ENCODE peak calls at places on chromosomes 1 and 21, in seven cellular contexts. X is H1, B is HepG2, J is HEK293T, R is WTC11, O is K562, T is GM12878. V is an unnamed sample.

GRCh38 chr1:66298427-66298826 is 235.5 kb upstream of the SGIP1 start:
- DNase-seq in X (no peak), T (no peak), O (no peak), B (no peak), J (no peak), R (no peak), V (peak; percentile 68)

GRCh38 chr1:93007941-93008577 is 46.8 kb upstream of the DIPK1A start:
- DNase-seq in X (no peak), B (no peak), T (no peak), R (no peak), J (no peak), O (no peak), V (no peak)

GRCh38 chr1:152111515-152111968 is 3.7 kb downstream of the TCHH start:
- DNase-seq in O (no peak), R (peak; percentile 51), T (no peak), B (no peak), J (peak; percentile 46), X (no peak), V (no peak)

GRCh38 chr1:110412576-110412975 is 5.1 kb upstream of the LAMTOR5 start:
- DNase-seq in X (no peak), R (peak; percentile 82), J (peak; percentile 77), B (peak; percentile 69), T (peak; percentile 24), O (peak; percentile 84), V (peak; percentile 54)

GRCh38 chr1:234276389-234276788 is 96.9 kb upstream of the COA6 start:
- DNase-seq in R (no peak), O (no peak), X (no peak), T (no peak), J (no peak), B (no peak), V (no peak)

GRCh38 chr1:115134850-115135484 is 45.7 kb upstream of the TSPAN2 start:
- DNase-seq in T (no peak), B (no peak), O (no peak), R (no peak), X (no peak), J (no peak), V (peak; percentile 22)

GRCh38 chr1:114010433-114011184 is 31.3 kb downstream of the OLFML3 start:
- DNase-seq in O (no peak), T (no peak), X (no peak), J (no peak), B (no peak), R (no peak), V (no peak)

GRCh38 chr1:91617242-91617837 is 116.7 kb downstream of the CDC7 start:
- DNase-seq in T (no peak), B (peak; percentile 51), R (peak; percentile 67), X (peak; percentile 41), J (peak; percentile 61), O (no peak), V (no peak)

GRCh38 chr21:45849651-45850050 is 131.9 kb upstream of the COL6A1 start:
- DNase-seq in J (no peak), O (no peak), X (no peak), T (no peak), R (no peak), B (no peak), V (no peak)

GRCh38 chr1:54332781-54333585 is 73.2 kb downstream of the SSBP3 start:
- DNase-seq in T (no peak), R (no peak), B (no peak), O (no peak), J (no peak), X (no peak), V (no peak)

GRCh38 chr1:145782166-145783099 is 41.5 kb downstream of the RNF115 start:
- DNase-seq in J (no peak), B (peak; percentile 69), R (no peak), T (no peak), X (no peak), O (no peak), V (peak; percentile 77)

GRCh38 chr1:68442822-68443556 is 6.8 kb downstream of the RPE65 start:
- DNase-seq in X (no peak), R (peak; percentile 48), T (no peak), J (peak; percentile 71), O (peak; percentile 39), B (peak; percentile 21), V (peak; percentile 43)

GRCh38 chr1:21904725-21905520 is 32.2 kb downstream of the HSPG2 start:
- DNase-seq in O (peak; percentile 93), B (no peak), J (no peak), R (no peak), T (no peak), X (no peak), V (peak; percentile 18)

GRCh38 chr1:909861-910310 is 13.8 kb upstream of the SAMD11 start:
- DNase-seq in R (no peak), X (no peak), B (no peak), O (no peak), T (no peak), J (no peak), V (no peak)

GRCh38 chr1:5725855-5726585 is 266.2 kb downstream of the NPHP4 start:
- DNase-seq in B (no peak), J (no peak), R (peak; percentile 4), T (no peak), O (no peak), X (no peak), V (no peak)

GRCh38 chr21:14114251-14114650 is 96.5 kb downstream of the LIPI start:
- DNase-seq in R (peak; percentile 35), T (no peak), J (no peak), O (no peak), X (no peak), B (no peak), V (no peak)

GRCh38 chr21:39029086-39029772 is 154.0 kb downstream of the PSMG1 start:
- DNase-seq in T (no peak), X (no peak), B (no peak), J (no peak), O (no peak), R (no peak), V (no peak)

GRCh38 chr1:68347415-68347814 is 102.3 kb downstream of the RPE65 start:
- DNase-seq in J (no peak), X (no peak), O (no peak), R (no peak), B (no peak), T (peak; percentile 35), V (no peak)

GRCh38 chr1:215605011-215605621 is 38.0 kb downstream of the KCTD3 start:
- DNase-seq in X (no peak), O (no peak), B (no peak), J (no peak), R (no peak), T (no peak), V (no peak)

GRCh38 chr1:207997486-207998268 is 86.8 kb upstream of the CD34 start:
- DNase-seq in R (peak; percentile 75), J (peak; percentile 84), O (peak; percentile 75), T (no peak), B (peak; percentile 52), X (no peak), V (peak; percentile 41)

GRCh38 chr1:11617741-11618140 is 36.5 kb downstream of the FBXO2 start:
- DNase-seq in T (no peak), R (no peak), X (no peak), O (no peak), J (no peak), B (no peak), V (no peak)

GRCh38 chr21:44297525-44298290 is 2.1 kb upstream of the PFKL start:
- DNase-seq in O (peak; percentile 83), R (peak; percentile 88), B (peak; percentile 59), X (peak; percentile 49), T (peak; percentile 61), J (peak; percentile 91), V (peak; percentile 58)

GRCh38 chr1:30756545-30757195 is 904 bp downstream of the LAPTM5 start:
- DNase-seq in T (no peak), O (peak; percentile 50), R (no peak), B (no peak), X (no peak), J (no peak), V (no peak)

DNA sequence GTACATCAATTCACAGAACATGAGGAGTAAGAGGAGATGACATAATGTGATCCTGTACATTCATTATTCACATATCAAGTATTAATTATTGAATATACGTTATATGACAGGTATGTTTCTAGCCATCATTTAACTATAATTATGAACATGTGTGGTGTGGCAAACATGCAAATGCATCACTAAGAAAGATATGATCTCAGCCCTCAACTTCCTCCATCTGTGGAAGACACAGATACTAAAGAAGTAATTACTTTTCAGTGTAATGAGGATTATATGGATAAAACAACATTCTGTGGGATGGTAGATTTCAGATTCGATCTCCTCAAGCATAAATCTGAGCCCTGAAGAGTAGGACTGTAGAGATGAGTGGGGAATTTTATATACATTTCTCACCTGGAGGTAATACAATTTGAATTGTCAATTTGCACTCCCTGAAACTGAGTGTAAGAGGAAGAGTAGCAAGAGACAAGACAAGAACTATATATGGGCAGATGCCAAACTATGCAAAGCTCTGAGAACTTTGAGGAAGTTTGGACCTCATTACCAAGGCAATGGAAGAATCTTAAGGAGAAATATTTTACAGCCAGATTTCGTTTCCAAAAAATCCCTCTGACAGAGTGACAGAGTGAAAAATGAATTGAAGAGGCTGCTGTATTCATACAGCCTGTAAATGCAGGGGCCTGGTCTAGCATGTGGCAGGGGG is 275.5 kb downstream of the TPR start:
- DNase-seq in J (no peak), O (no peak), R (no peak), B (no peak), X (no peak), T (no peak), V (no peak)
- TF ChIP-seq SP1 in J (no peak), O (no peak), R (no peak), B (no peak), X (no peak), T (no peak), V (no peak)

GRCh38 chr1:154753426-154753825 is 116.7 kb downstream of the KCNN3 start:
- DNase-seq in R (no peak), B (no peak), T (no peak), O (no peak), J (no peak), X (no peak), V (no peak)
- TF ChIP-seq SP1 in R (no peak), B (no peak), T (no peak), O (no peak), J (no peak), X (no peak), V (no peak)

GRCh38 chr1:23400324-23401110 is 24.0 kb downstream of the TCEA3 start:
- DNase-seq in T (no peak), J (no peak), X (no peak), B (no peak), O (no peak), R (no peak), V (no peak)
- TF ChIP-seq SP1 in T (no peak), J (no peak), X (no peak), B (no peak), O (no peak), R (no peak), V (no peak)

GRCh38 chr1:15089244-15089992 is 64.1 kb upstream of the TMEM51 start:
- DNase-seq in R (no peak), J (no peak), T (no peak), O (no peak), B (no peak), X (no peak), V (no peak)

GRCh38 chr1:15094056-15094455 is 59.5 kb upstream of the TMEM51 start:
- DNase-seq in X (no peak), T (no peak), O (no peak), B (no peak), R (no peak), J (no peak), V (no peak)

GRCh38 chr1:15094719-15095491 is 58.6 kb upstream of the TMEM51 start:
- DNase-seq in R (no peak), B (no peak), J (no peak), X (no peak), O (no peak), T (no peak), V (no peak)

GRCh38 chr1:15088146-15089025 is 65.2 kb upstream of the TMEM51 start:
- DNase-seq in X (no peak), J (no peak), B (no peak), O (no peak), R (no peak), T (no peak), V (no peak)

GRCh38 chr1:15090373-15090772 is 63.2 kb upstream of the TMEM51 start:
- DNase-seq in X (peak; percentile 25), T (no peak), O (no peak), J (no peak), R (peak; percentile 81), B (peak; percentile 64), V (peak; percentile 31)
- TF ChIP-seq SP1 in X (no peak), T (no peak), O (no peak), J (no peak), R (no peak), B (no peak), V (peak; percentile 36)

V was measured in HCT116.